ENCODE peak calls at places on chromosome 19, in four cellular contexts. T, Y, A and Q are unnamed samples.

GRCh38 chr19:49125025-49125731 is 5.8 kb downstream of the PPFIA3 start:
- DNase-seq in T (no peak), Y (no peak), A (no peak), Q (no peak)

GRCh38 chr19:1254081-1254527 is 5.7 kb downstream of the MIDN start:
- DNase-seq in T (peak; percentile 48), A (no peak), Y (no peak), Q (no peak)

GRCh38 chr19:11463391-11463790 is 17.5 kb downstream of the ELAVL3 start:
- DNase-seq in Y (no peak), T (no peak), A (no peak), Q (no peak)

GRCh38 chr19:7883796-7884570 is 4.3 kb upstream of the LRRC8E start:
- DNase-seq in Y (no peak), T (no peak), A (no peak), Q (no peak)

GRCh38 chr19:11361037-11361770 is 6.0 kb downstream of the PLPPR2 start:
- DNase-seq in Y (no peak), A (no peak), T (peak; percentile 56), Q (peak; percentile 85)

GRCh38 chr19:44845286-44845611 is 848 bp upstream of the NECTIN2 start:
- DNase-seq in T (no peak), Y (no peak), A (no peak), Q (peak; percentile 54)

GRCh38 chr19:8185343-8186068 is 23.7 kb upstream of the CERS4 start:
- DNase-seq in T (no peak), A (no peak), Y (peak; percentile 36), Q (no peak)

GRCh38 chr19:47023448-47023794 is 3.8 kb downstream of the NPAS1 start:
- DNase-seq in T (no peak), A (no peak), Y (no peak), Q (no peak)

GRCh38 chr19:1067341-1068103 is 555 bp downstream of the ARHGAP45 start:
- DNase-seq in Y (no peak), A (no peak), T (no peak), Q (no peak)

GRCh38 chr19:10661946-10662345 is 7.8 kb downstream of the ILF3 start:
- DNase-seq in Y (no peak), T (no peak), A (no peak), Q (no peak)

GRCh38 chr19:41604831-41605230 is 22.0 kb downstream of the CEACAM4 start:
- DNase-seq in A (no peak), Y (no peak), T (no peak), Q (no peak)

GRCh38 chr19:39469036-39469435 is 11.6 kb upstream of the TIMM50 start:
- DNase-seq in A (no peak), Y (no peak), T (no peak), Q (no peak)

GRCh38 chr19:11152318-11153062 is 3.1 kb downstream of the SPC24 start:
- DNase-seq in T (peak; percentile 80), Y (peak; percentile 63), A (no peak), Q (no peak)

GRCh38 chr19:34180273-34180672 is 8.0 kb downstream of the LSM14A start:
- DNase-seq in Y (no peak), A (no peak), T (no peak), Q (no peak)

GRCh38 chr19:34179066-34179465 is 6.8 kb downstream of the LSM14A start:
- DNase-seq in T (no peak), Y (no peak), A (no peak), Q (no peak)

GRCh38 chr19:34176581-34176980 is 4.3 kb downstream of the LSM14A start:
- DNase-seq in A (no peak), T (no peak), Y (no peak), Q (no peak)

GRCh38 chr19:34180709-34181108 is 8.4 kb downstream of the LSM14A start:
- DNase-seq in T (no peak), Y (no peak), A (no peak), Q (no peak)

DNA sequence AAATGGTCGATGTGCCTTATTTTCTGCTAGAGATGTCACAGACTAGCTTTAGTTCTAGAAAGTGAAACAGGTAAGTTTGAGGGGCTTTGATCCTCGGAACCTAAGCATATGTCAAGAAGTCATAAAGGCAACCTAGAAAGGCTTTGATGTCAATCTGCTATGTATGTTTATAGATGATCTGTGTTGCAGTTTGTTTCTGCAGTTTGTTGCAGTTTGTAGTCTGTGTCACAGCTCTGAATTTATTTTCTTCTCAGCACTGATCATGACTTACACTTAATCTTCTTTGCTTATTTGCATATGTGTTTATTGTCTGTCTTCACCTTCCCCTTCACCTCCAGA is 5.9 kb downstream of the LSM14A start:
- DNase-seq in Y (no peak), A (no peak), T (no peak), Q (no peak)
- H3K4me1 ChIP-seq in Y (peaks cover 90% of the 10 kb centered on the region), A (no peaks in the 10 kb centered on the region), T (peaks cover 45% of the 10 kb centered on the region), Q (peaks cover 86% of the 10 kb centered on the region)

GRCh38 chr19:16262618-16263017 is 62.0 kb upstream of the KLF2 start:
- DNase-seq in T (peak; percentile 81), A (no peak), Y (peak; percentile 71), Q (no peak)

GRCh38 chr19:16260160-16260793 is 62.6 kb downstream of the AP1M1 start:
- DNase-seq in T (no peak), Y (no peak), A (no peak), Q (no peak)

GRCh38 chr19:16260794-16261161 is 63.1 kb downstream of the AP1M1 start:
- DNase-seq in A (no peak), T (no peak), Y (no peak), Q (no peak)

GRCh38 chr19:16263115-16263839 is 61.3 kb upstream of the KLF2 start:
- DNase-seq in A (no peak), T (no peak), Y (no peak), Q (no peak)

GRCh38 chr19:16261584-16262370 is 62.8 kb upstream of the KLF2 start:
- DNase-seq in A (no peak), T (no peak), Y (no peak), Q (no peak)
- H3K4me1 ChIP-seq in A (peaks cover 9% of the 10 kb centered on the region), T (peaks cover 4% of the 10 kb centered on the region), Y (peaks cover 24% of the 10 kb centered on the region), Q (peaks cover 14% of the 10 kb centered on the region)

GRCh38 chr19:13034636-13035035 is 39.4 kb downstream of the NFIX start:
- DNase-seq in A (no peak), T (no peak), Y (no peak), Q (no peak)

GRCh38 chr19:13032837-13033236 is 37.6 kb downstream of the NFIX start:
- DNase-seq in T (no peak), Y (no peak), A (no peak), Q (no peak)

GRCh38 chr19:13033819-13034611 is 38.7 kb downstream of the NFIX start:
- DNase-seq in Y (peak; percentile 42), A (no peak), T (peak; percentile 82), Q (peak; percentile 97)

GRCh38 chr19:13031917-13032623 is 36.8 kb downstream of the NFIX start:
- DNase-seq in A (no peak), T (no peak), Y (no peak), Q (peak; percentile 81)

DNA sequence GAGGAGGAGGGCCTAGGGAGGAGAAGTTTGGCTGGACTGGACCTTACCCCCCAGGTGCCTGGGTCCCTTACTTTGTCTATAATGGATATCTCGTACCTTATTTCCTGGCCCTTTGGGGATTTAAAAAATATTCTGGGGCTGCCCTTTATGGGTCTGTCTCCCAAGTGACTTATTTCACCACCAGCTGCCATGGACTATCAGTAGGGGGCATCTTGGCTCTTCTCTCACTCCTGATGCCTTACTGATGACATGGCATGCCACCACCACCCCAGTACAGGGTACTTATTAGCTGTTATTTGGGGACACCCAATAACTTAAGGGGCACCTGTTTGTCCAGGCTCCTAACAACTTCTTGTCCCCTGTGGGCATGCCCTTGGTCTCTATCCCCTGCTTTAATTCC is 38.0 kb downstream of the NFIX start:
- DNase-seq in T (no peak), Y (no peak), A (no peak), Q (no peak)
- H3K4me1 ChIP-seq in T (peaks cover 5% of the 10 kb centered on the region), Y (peaks cover 17% of the 10 kb centered on the region), A (peaks cover 7% of the 10 kb centered on the region), Q (peaks cover 83% of the 10 kb centered on the region)

GRCh38 chr19:15321739-15322138 is 10.6 kb downstream of the BRD4 start:
- DNase-seq in Y (no peak), A (no peak), T (no peak), Q (no peak)
- H3K4me1 ChIP-seq in Y (peaks cover 65% of the 10 kb centered on the region), A (peaks cover 18% of the 10 kb centered on the region), T (peaks cover 59% of the 10 kb centered on the region), Q (peaks cover 82% of the 10 kb centered on the region)